ENCODE peak calls at places on chromosome 1, in nine cellular contexts. One of them, this sample, is unnamed.

GRCh38 chr1:220700591-220701179 is 10.5 kb downstream of the C1orf115 start:
- DNase-seq in RWPE1: no peak
- DNase-seq in stimulated activated CD4-positive, alpha-beta T cell treated with anti-CD3 and anti-CD28 coated beads, Interleukin-2, amount 100 ng/mL, for 48 hours: no peak
- DNase-seq in non-pigmented ciliary epithelial cell: no peak
- DNase-seq in Calu3: no peak
- DNase-seq in T-helper 2 cell: no peak
- DNase-seq in activated T-helper 2 cell treated with anti-CD3 and anti-CD28 coated beads, Interferon-gamma antibody, Interleukin-2, Interleukin-4, amounts not matched to agents 10 μg/mL and 5 μg/mL and 100 μg/mL, durations not matched to agents 14 hours and 24 hours and 36 hours: no peak
- DNase-seq in endothelial cell: no peak
- DNase-seq in mesothelial cell of epicardium: no peak
- DNase-seq in this sample: no peak

GRCh38 chr1:180560200-180560867 is 1.6 kb downstream of the OVAAL start:
- DNase-seq in RWPE1: no peak
- DNase-seq in stimulated activated CD4-positive, alpha-beta T cell treated with anti-CD3 and anti-CD28 coated beads, Interleukin-2, amount 100 ng/mL, for 48 hours: no peak
- DNase-seq in non-pigmented ciliary epithelial cell: no peak
- DNase-seq in Calu3: peak
- DNase-seq in T-helper 2 cell: no peak
- DNase-seq in activated T-helper 2 cell treated with anti-CD3 and anti-CD28 coated beads, Interferon-gamma antibody, Interleukin-2, Interleukin-4, amounts not matched to agents 10 μg/mL and 5 μg/mL and 100 μg/mL, durations not matched to agents 14 hours and 24 hours and 36 hours: no peak
- DNase-seq in endothelial cell: no peak
- DNase-seq in mesothelial cell of epicardium: no peak
- DNase-seq in this sample: no peak

GRCh38 chr1:204344665-204345064 is 15.1 kb downstream of the PLEKHA6 start:
- DNase-seq in RWPE1: peak
- DNase-seq in stimulated activated CD4-positive, alpha-beta T cell treated with anti-CD3 and anti-CD28 coated beads, Interleukin-2, amount 100 ng/mL, for 48 hours: no peak
- DNase-seq in non-pigmented ciliary epithelial cell: no peak
- DNase-seq in Calu3: no peak
- DNase-seq in T-helper 2 cell: no peak
- DNase-seq in activated T-helper 2 cell treated with anti-CD3 and anti-CD28 coated beads, Interferon-gamma antibody, Interleukin-2, Interleukin-4, amounts not matched to agents 10 μg/mL and 5 μg/mL and 100 μg/mL, durations not matched to agents 14 hours and 24 hours and 36 hours: no peak
- DNase-seq in endothelial cell: no peak
- DNase-seq in mesothelial cell of epicardium: no peak
- DNase-seq in this sample: no peak

GRCh38 chr1:34690269-34690668 is 64.6 kb upstream of the GJB5 start:
- DNase-seq in RWPE1: no peak
- DNase-seq in stimulated activated CD4-positive, alpha-beta T cell treated with anti-CD3 and anti-CD28 coated beads, Interleukin-2, amount 100 ng/mL, for 48 hours: no peak
- DNase-seq in non-pigmented ciliary epithelial cell: no peak
- DNase-seq in Calu3: peak
- DNase-seq in T-helper 2 cell: no peak
- DNase-seq in activated T-helper 2 cell treated with anti-CD3 and anti-CD28 coated beads, Interferon-gamma antibody, Interleukin-2, Interleukin-4, amounts not matched to agents 10 μg/mL and 5 μg/mL and 100 μg/mL, durations not matched to agents 14 hours and 24 hours and 36 hours: no peak
- DNase-seq in endothelial cell: no peak
- DNase-seq in mesothelial cell of epicardium: no peak
- DNase-seq in this sample: no peak

GRCh38 chr1:51518033-51518729 is 885 bp downstream of the EPS15 start:
- DNase-seq in RWPE1: peak
- DNase-seq in stimulated activated CD4-positive, alpha-beta T cell treated with anti-CD3 and anti-CD28 coated beads, Interleukin-2, amount 100 ng/mL, for 48 hours: no peak
- DNase-seq in non-pigmented ciliary epithelial cell: no peak
- DNase-seq in Calu3: peak
- DNase-seq in T-helper 2 cell: peak
- DNase-seq in activated T-helper 2 cell treated with anti-CD3 and anti-CD28 coated beads, Interferon-gamma antibody, Interleukin-2, Interleukin-4, amounts not matched to agents 10 μg/mL and 5 μg/mL and 100 μg/mL, durations not matched to agents 14 hours and 24 hours and 36 hours: peak
- DNase-seq in endothelial cell: peak
- DNase-seq in mesothelial cell of epicardium: no peak
- DNase-seq in this sample: no peak

GRCh38 chr1:32142446-32143301 is 34.8 kb downstream of the KPNA6 start:
- DNase-seq in RWPE1: peak
- DNase-seq in stimulated activated CD4-positive, alpha-beta T cell treated with anti-CD3 and anti-CD28 coated beads, Interleukin-2, amount 100 ng/mL, for 48 hours: no peak
- DNase-seq in non-pigmented ciliary epithelial cell: peak
- DNase-seq in Calu3: no peak
- DNase-seq in T-helper 2 cell: no peak
- DNase-seq in activated T-helper 2 cell treated with anti-CD3 and anti-CD28 coated beads, Interferon-gamma antibody, Interleukin-2, Interleukin-4, amounts not matched to agents 10 μg/mL and 5 μg/mL and 100 μg/mL, durations not matched to agents 14 hours and 24 hours and 36 hours: no peak
- DNase-seq in endothelial cell: peak
- DNase-seq in mesothelial cell of epicardium: no peak
- DNase-seq in this sample: no peak

GRCh38 chr1:223177681-223178080 is 34.6 kb upstream of the TLR5 start:
- DNase-seq in RWPE1: no peak
- DNase-seq in stimulated activated CD4-positive, alpha-beta T cell treated with anti-CD3 and anti-CD28 coated beads, Interleukin-2, amount 100 ng/mL, for 48 hours: no peak
- DNase-seq in non-pigmented ciliary epithelial cell: no peak
- DNase-seq in Calu3: peak
- DNase-seq in T-helper 2 cell: no peak
- DNase-seq in activated T-helper 2 cell treated with anti-CD3 and anti-CD28 coated beads, Interferon-gamma antibody, Interleukin-2, Interleukin-4, amounts not matched to agents 10 μg/mL and 5 μg/mL and 100 μg/mL, durations not matched to agents 14 hours and 24 hours and 36 hours: no peak
- DNase-seq in endothelial cell: no peak
- DNase-seq in mesothelial cell of epicardium: no peak
- DNase-seq in this sample: no peak

GRCh38 chr1:92972413-92973129 is 11.3 kb upstream of the DIPK1A start:
- DNase-seq in RWPE1: no peak
- DNase-seq in stimulated activated CD4-positive, alpha-beta T cell treated with anti-CD3 and anti-CD28 coated beads, Interleukin-2, amount 100 ng/mL, for 48 hours: no peak
- DNase-seq in non-pigmented ciliary epithelial cell: no peak
- DNase-seq in Calu3: no peak
- DNase-seq in T-helper 2 cell: no peak
- DNase-seq in activated T-helper 2 cell treated with anti-CD3 and anti-CD28 coated beads, Interferon-gamma antibody, Interleukin-2, Interleukin-4, amounts not matched to agents 10 μg/mL and 5 μg/mL and 100 μg/mL, durations not matched to agents 14 hours and 24 hours and 36 hours: no peak
- DNase-seq in endothelial cell: no peak
- DNase-seq in mesothelial cell of epicardium: no peak
- DNase-seq in this sample: no peak

GRCh38 chr1:210262897-210263272 is 30.3 kb downstream of the SERTAD4 start:
- DNase-seq in RWPE1: no peak
- DNase-seq in stimulated activated CD4-positive, alpha-beta T cell treated with anti-CD3 and anti-CD28 coated beads, Interleukin-2, amount 100 ng/mL, for 48 hours: no peak
- DNase-seq in non-pigmented ciliary epithelial cell: no peak
- DNase-seq in Calu3: no peak
- DNase-seq in T-helper 2 cell: no peak
- DNase-seq in activated T-helper 2 cell treated with anti-CD3 and anti-CD28 coated beads, Interferon-gamma antibody, Interleukin-2, Interleukin-4, amounts not matched to agents 10 μg/mL and 5 μg/mL and 100 μg/mL, durations not matched to agents 14 hours and 24 hours and 36 hours: no peak
- DNase-seq in endothelial cell: no peak
- DNase-seq in mesothelial cell of epicardium: no peak
- DNase-seq in this sample: no peak

GRCh38 chr1:80153762-80154555 is 1147.4 kb upstream of the ADGRL4 start:
- DNase-seq in RWPE1: no peak
- DNase-seq in stimulated activated CD4-positive, alpha-beta T cell treated with anti-CD3 and anti-CD28 coated beads, Interleukin-2, amount 100 ng/mL, for 48 hours: no peak
- DNase-seq in non-pigmented ciliary epithelial cell: no peak
- DNase-seq in Calu3: no peak
- DNase-seq in T-helper 2 cell: no peak
- DNase-seq in activated T-helper 2 cell treated with anti-CD3 and anti-CD28 coated beads, Interferon-gamma antibody, Interleukin-2, Interleukin-4, amounts not matched to agents 10 μg/mL and 5 μg/mL and 100 μg/mL, durations not matched to agents 14 hours and 24 hours and 36 hours: no peak
- DNase-seq in endothelial cell: no peak
- DNase-seq in mesothelial cell of epicardium: no peak
- DNase-seq in this sample: no peak

This sample was measured in GM12891.